ENCODE peak calls at places on chromosomes 2 and 18, in nine cellular contexts. B is dorsolateral prefrontal cortex; P is astrocyte of the spinal cord; K is transverse colon; R is CD8-positive, alpha-beta T cell; C is hepatocyte; E is A549; F is WERI-Rb-1; J is AG04450. W is an unnamed sample.

GRCh38 chr2:88281302-88282217 is 111.4 kb downstream of the THNSL2 start:
- DNase-seq in K (no peak), C (peak), P (no peak), B (no peak), R (no peak), F (no peak), J (no peak), E (no peak), W (no peak)

GRCh38 chr18:79927597-79928562 is 23.6 kb downstream of the SLC66A2 start:
- DNase-seq in P (no peak), J (no peak), R (no peak), C (no peak), K (peak), E (no peak), F (peak), B (no peak), W (no peak)

GRCh38 chr18:61935362-61935761 is 42.6 kb upstream of the RNF152 start:
- DNase-seq in F (no peak), K (no peak), B (no peak), E (no peak), C (no peak), P (no peak), R (no peak), J (no peak), W (no peak)

GRCh38 chr2:15941483-15941853 is 1.1 kb downstream of the MYCN start:
- DNase-seq in F (peak), C (peak), K (no peak), R (no peak), B (no peak), J (no peak), P (no peak), E (no peak), W (no peak)

GRCh38 chr18:56139792-56140254 is 498.6 kb downstream of the TXNL1 start:
- DNase-seq in K (peak), C (peak), J (peak), F (no peak), E (no peak), P (peak), R (no peak), B (no peak), W (peak)

GRCh38 chr2:180258041-180258537 is 251.0 kb upstream of the CWC22 start:
- DNase-seq in J (no peak), C (no peak), K (no peak), E (no peak), B (no peak), R (no peak), P (no peak), F (no peak), W (no peak)

GRCh38 chr2:207487650-207488315 is 42.0 kb upstream of the CREB1 start:
- DNase-seq in F (no peak), R (no peak), E (peak), K (no peak), C (no peak), P (peak), J (peak), B (no peak), W (peak)

GRCh38 chr2:21220930-21221329 is 97.2 kb downstream of the TDRD15 start:
- DNase-seq in E (no peak), R (no peak), J (no peak), B (no peak), P (peak), K (no peak), C (no peak), F (no peak), W (peak)

GRCh38 chr2:2901384-2902345 is 476.0 kb downstream of the EIPR1 start:
- DNase-seq in F (no peak), B (no peak), C (no peak), R (no peak), K (no peak), J (no peak), P (no peak), E (no peak), W (no peak)

GRCh38 chr2:164913011-164913410 is 42.3 kb downstream of the SLC38A11 start:
- DNase-seq in E (no peak), B (no peak), J (no peak), P (no peak), K (no peak), R (no peak), C (no peak), F (no peak), W (no peak)

GRCh38 chr2:65350714-65351113 is 81.7 kb downstream of the SPRED2 start:
- DNase-seq in B (no peak), J (no peak), P (no peak), K (no peak), C (no peak), R (no peak), E (peak), F (no peak), W (no peak)

GRCh38 chr2:104638162-104638561 is 215.8 kb upstream of the POU3F3 start:
- DNase-seq in J (no peak), K (no peak), B (no peak), E (no peak), F (no peak), C (no peak), P (no peak), R (no peak), W (no peak)

GRCh38 chr2:200422532-200423262 is 87.2 kb downstream of the KCTD18 start:
- DNase-seq in F (no peak), B (no peak), E (no peak), P (no peak), C (no peak), K (no peak), J (no peak), R (no peak), W (no peak)

GRCh38 chr2:65315042-65315441 is 87.4 kb downstream of the ACTR2 start:
- DNase-seq in F (no peak), P (peak), E (no peak), K (no peak), C (no peak), B (no peak), J (no peak), R (no peak), W (no peak)

GRCh38 chr18:5890606-5891360 is 4.5 kb downstream of the TMEM200C start:
- DNase-seq in J (no peak), F (peak), P (no peak), R (no peak), C (peak), B (no peak), K (no peak), E (peak), W (peak)

GRCh38 chr2:54084600-54084999 is 30.8 kb upstream of the ACYP2 start:
- DNase-seq in E (peak), P (peak), F (peak), R (no peak), B (no peak), K (no peak), C (peak), J (no peak), W (peak)
- TF ChIP-seq CTCF in E (peak), P (peak), F (peak), R (no peak), B (peak), K (no peak), C (peak), J (peak), W (peak)

DNA sequence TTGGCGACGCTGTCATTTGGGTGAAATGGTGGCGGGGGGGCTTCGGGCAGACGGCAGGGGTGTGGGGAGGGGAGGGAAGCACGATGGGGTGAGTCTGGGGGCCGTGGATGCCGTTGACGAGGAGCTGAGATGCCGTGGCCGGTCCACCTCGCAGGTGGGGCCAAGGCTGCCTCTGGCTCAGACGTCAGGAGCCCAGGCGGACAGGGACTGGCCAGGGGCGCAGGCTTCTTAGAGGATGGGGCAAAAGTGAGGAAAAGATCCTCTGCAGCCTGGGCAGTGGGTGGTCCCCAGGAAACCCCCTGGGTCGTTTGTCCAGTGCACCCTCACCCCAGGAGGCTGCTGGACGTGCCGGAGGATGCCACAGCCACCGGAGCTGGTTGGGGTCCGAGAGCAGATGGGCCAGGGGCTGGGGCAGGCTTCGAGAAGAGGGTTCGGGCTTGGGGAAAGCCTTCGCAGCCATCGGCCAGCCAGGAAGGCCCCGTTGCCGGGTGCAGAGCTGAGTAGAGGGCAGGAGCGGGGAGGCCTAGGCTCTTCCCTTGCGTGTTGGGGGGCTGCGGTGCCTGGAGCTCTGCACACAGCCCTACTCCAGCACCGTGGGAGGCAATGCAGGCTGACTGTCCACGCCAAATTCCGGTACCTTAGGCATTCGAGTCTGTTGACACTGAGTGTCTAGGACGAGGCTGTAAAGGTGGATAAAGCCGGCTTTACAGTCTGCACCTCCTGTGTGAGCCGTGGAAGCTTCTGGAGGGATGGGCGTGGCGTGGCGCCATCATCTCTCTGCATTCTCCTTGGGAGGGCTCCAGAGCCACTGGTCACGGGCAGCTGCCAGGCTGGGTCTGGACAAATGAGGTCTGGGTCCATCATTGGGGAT is 18.8 kb downstream of the GPC1 start:
- DNase-seq in B (peak), F (no peak), K (no peak), R (no peak), E (no peak), P (no peak), J (no peak), C (no peak), W (no peak)
- H3K4me3 ChIP-seq in B (peak), F (no peak), K (no peak), R (peak), E (no peak), P (peak), J (peak), C (no peak), W (no peak)

GRCh38 chr2:239269173-239269865 is 131.5 kb downstream of the HDAC4 start:
- DNase-seq in C (no peak), P (no peak), R (no peak), F (no peak), J (no peak), K (peak), E (no peak), B (no peak), W (no peak)
- TF ChIP-seq CTCF in C (peak), P (no peak), R (no peak), F (no peak), J (no peak), K (peak), E (no peak), B (no peak), W (no peak)

GRCh38 chr2:19542796-19543195 is 184.4 kb upstream of the OSR1 start:
- DNase-seq in B (no peak), R (no peak), C (no peak), J (no peak), E (no peak), P (no peak), K (no peak), F (no peak), W (no peak)

GRCh38 chr2:19543271-19544019 is 185.0 kb upstream of the OSR1 start:
- DNase-seq in K (no peak), E (no peak), B (no peak), P (peak), C (no peak), J (no peak), R (no peak), F (no peak), W (peak)

GRCh38 chr2:19545507-19545906 is 187.1 kb upstream of the OSR1 start:
- DNase-seq in B (no peak), F (no peak), J (no peak), K (no peak), C (no peak), P (no peak), E (peak), R (no peak), W (no peak)

GRCh38 chr2:19541884-19542283 is 183.5 kb upstream of the OSR1 start:
- DNase-seq in C (no peak), F (no peak), J (no peak), E (peak), K (no peak), R (no peak), B (no peak), P (no peak), W (no peak)

DNA sequence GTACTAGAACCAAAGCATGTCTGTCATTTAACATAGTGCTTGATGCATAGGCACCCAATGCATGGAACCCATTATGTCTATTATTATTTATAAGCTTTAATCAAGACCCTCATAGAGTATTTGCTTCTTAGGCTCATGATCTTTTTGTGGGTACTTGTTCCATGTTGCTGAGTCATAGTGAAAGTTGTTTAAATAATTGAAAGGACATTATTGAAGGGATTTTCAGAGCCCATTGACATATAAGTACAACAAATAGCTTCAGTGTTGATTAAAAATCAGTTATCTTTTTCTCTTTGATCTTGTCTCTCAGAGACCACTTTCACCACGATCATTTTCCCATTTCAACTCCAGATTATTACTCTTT is 185.6 kb upstream of the OSR1 start:
- DNase-seq in P (peak), E (no peak), R (no peak), F (no peak), B (no peak), J (no peak), K (no peak), C (no peak), W (no peak)
- H3K4me3 ChIP-seq in P (no peak), E (no peak), R (no peak), F (no peak), B (no peak), J (no peak), K (no peak), C (no peak), W (no peak)

GRCh38 chr2:108396845-108397244 is 19.1 kb downstream of the SULT1C4 start:
- DNase-seq in P (peak), C (no peak), B (no peak), K (no peak), E (peak), F (peak), R (no peak), J (no peak), W (peak)
- TF ChIP-seq CTCF in P (peak), C (no peak), B (no peak), K (no peak), E (no peak), F (no peak), R (no peak), J (peak), W (peak)

DNA sequence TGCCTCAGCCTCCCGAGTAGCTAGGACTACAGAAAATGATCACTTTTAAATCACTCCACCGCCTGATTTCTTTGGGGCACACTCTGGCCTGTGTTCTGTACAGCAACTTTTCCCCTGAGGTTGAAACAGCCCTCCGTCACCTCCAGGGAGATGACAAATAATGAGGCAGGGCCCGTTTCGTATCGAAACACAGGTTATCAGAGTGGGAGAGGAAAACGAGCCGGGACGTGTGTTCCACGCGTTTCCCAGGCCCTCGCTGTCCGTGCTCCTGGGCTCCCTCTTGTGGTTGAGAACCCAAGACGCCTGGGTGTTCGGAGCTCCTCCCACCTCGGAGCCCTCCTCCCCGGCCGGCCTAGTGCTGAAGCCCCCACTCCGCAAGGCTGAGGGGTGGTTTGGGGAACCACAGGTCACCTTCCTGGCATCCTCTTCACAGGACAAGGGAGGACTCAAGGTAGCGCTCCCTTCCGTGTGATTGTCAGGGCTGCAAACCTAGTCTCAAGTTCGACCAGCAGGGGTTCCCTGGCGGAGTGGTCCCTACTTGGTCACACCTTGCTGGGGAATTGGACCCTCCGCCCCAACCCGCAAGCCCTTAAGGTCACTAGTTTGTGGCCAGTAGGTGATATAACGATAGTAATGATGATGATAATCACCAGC is 12.8 kb downstream of the ATP6V1B1 start:
- DNase-seq in B (peak), P (peak), K (peak), E (peak), F (peak), R (peak), J (peak), C (peak), W (peak)
- H3K4me3 ChIP-seq in B (peak), P (peak), K (peak), E (peak), F (peak), R (peak), J (peak), C (no peak), W (peak)

GRCh38 chr18:9474983-9475642 is at the start of gene RALBP1:
- DNase-seq in B (peak), K (peak), F (peak), J (peak), R (peak), E (peak), P (peak), C (peak), W (peak)
- TF ChIP-seq CTCF in B (peak), K (no peak), F (peak), J (peak), R (no peak), E (peak), P (peak), C (peak), W (no peak)